ENCODE peak calls at places on chromosome 16, in six cellular contexts. F is stimulated activated CD4-positive, alpha-beta T cell treated with anti-CD3 and anti-CD28 coated beads, Interleukin-4, amount 100 ng/mL, for 4 hours; M is NB4; I is non-pigmented ciliary epithelial cell; X is mesenchymal stem cell; P is stimulated activated CD8-positive, alpha-beta memory T cell treated with anti-CD3 and anti-CD28 coated beads, Interleukin-4, amount 100 ng/mL, for 1 hour. R is an unnamed sample.

GRCh38 chr16:3478242-3478925 is 16.9 kb downstream of the C16orf90 start:
- DNase-seq in P (no peak), X (no peak), M (no peak), F (no peak), I (no peak), R (no peak)

GRCh38 chr16:31077592-31078199 is 3.5 kb downstream of the ZNF646 start:
- DNase-seq in P (no peak), X (no peak), I (no peak), F (no peak), M (no peak), R (no peak)

GRCh38 chr16:70430667-70431536 is 8.0 kb downstream of the ST3GAL2 start:
- DNase-seq in I (no peak), M (peak), X (peak), F (peak), P (peak), R (peak)

GRCh38 chr16:77501260-77501659 is 66.4 kb upstream of the ADAMTS18 start:
- DNase-seq in X (no peak), I (no peak), P (no peak), M (no peak), F (no peak), R (no peak)

GRCh38 chr16:71658771-71659170 is 32.8 kb downstream of the MARVELD3 start:
- DNase-seq in P (no peak), F (no peak), X (no peak), M (no peak), I (no peak), R (no peak)

GRCh38 chr16:12426122-12426521 is 377.6 kb downstream of the CPPED1 start:
- DNase-seq in X (peak), M (no peak), P (no peak), F (no peak), I (peak), R (no peak)

GRCh38 chr16:69440236-69440635 is 15.8 kb downstream of the CYB5B start:
- DNase-seq in M (no peak), X (no peak), P (no peak), I (no peak), F (no peak), R (no peak)

GRCh38 chr16:67443299-67443698 is 12.4 kb downstream of the HSD11B2 start:
- DNase-seq in M (no peak), X (no peak), F (no peak), I (no peak), P (no peak), R (no peak)

GRCh38 chr16:27745348-27745747 is 195.4 kb downstream of the KATNIP start:
- DNase-seq in I (no peak), F (no peak), M (peak), X (peak), P (no peak), R (peak)

GRCh38 chr16:678858-679807 is 1.1 kb upstream of the STUB1 start:
- DNase-seq in X (peak), I (no peak), P (no peak), F (peak), M (peak), R (peak)

GRCh38 chr16:71723537-71724319 is 773 bp downstream of the PHLPP2 start:
- DNase-seq in X (peak), P (peak), F (peak), M (peak), I (no peak), R (peak)

GRCh38 chr16:4175849-4176248 is 59.6 kb upstream of the ADCY9 start:
- DNase-seq in F (no peak), M (no peak), I (no peak), P (no peak), X (no peak), R (no peak)

GRCh38 chr16:48231675-48232214 is 12.4 kb upstream of the LONP2 start:
- DNase-seq in I (no peak), P (no peak), F (peak), M (peak), X (peak), R (peak)

GRCh38 chr16:9402293-9402865 is 310.9 kb downstream of the HAPSTR1 start:
- DNase-seq in X (no peak), I (no peak), P (no peak), F (no peak), M (no peak), R (no peak)

GRCh38 chr16:47873434-47873833 is 282.4 kb downstream of the ABCC12 start:
- DNase-seq in M (peak), X (no peak), F (no peak), I (no peak), P (no peak), R (no peak)

GRCh38 chr16:85316321-85316919 is 204.1 kb upstream of the CIBAR2 start:
- DNase-seq in X (peak), M (peak), I (no peak), P (no peak), F (peak), R (peak)

GRCh38 chr16:26197707-26198106 is 505.9 kb downstream of the HS3ST4 start:
- DNase-seq in P (no peak), X (no peak), F (no peak), I (no peak), M (no peak), R (no peak)

GRCh38 chr16:55922662-55923061 is 47.5 kb upstream of the CES5A start:
- DNase-seq in F (no peak), M (no peak), P (no peak), I (no peak), X (no peak), R (no peak)

GRCh38 chr16:31130899-31131298 is 4.6 kb downstream of the PRSS8 start:
- DNase-seq in X (no peak), P (no peak), F (no peak), I (no peak), M (no peak), R (no peak)

GRCh38 chr16:12337776-12338655 is 361.5 kb downstream of the SNX29 start:
- DNase-seq in X (no peak), P (no peak), I (peak), F (no peak), M (no peak), R (peak)

GRCh38 chr16:86572041-86572521 is 5.5 kb downstream of the FOXC2 start:
- DNase-seq in M (no peak), P (no peak), F (no peak), I (no peak), X (no peak), R (peak)

R was measured in dermis blood vessel endothelial cell.